ENCODE peak calls at places on chromosomes 16 and 17, in four cellular contexts. E is OCI-LY7, F is MM.1S, K is HCT116. W is an unnamed sample. For H3K9me2, the result is how much of the 10 kb centered on the place peaks cover.

GRCh38 chr16:69799601-69800000 is 37.5 kb downstream of the WWP2 start:
- DNase-seq in E (no peak), F (no peak), K (no peak), W (no peak)

GRCh38 chr17:60577147-60577925 is 22.7 kb upstream of the PPM1D start:
- DNase-seq in E (no peak), F (peak), K (no peak), W (peak)

GRCh38 chr16:53071748-53072301 is 17.0 kb downstream of the CHD9 start:
- DNase-seq in E (peak), F (no peak), K (no peak), W (no peak)

GRCh38 chr17:59506907-59507726 is 58.3 kb upstream of the DHX40 start:
- DNase-seq in E (no peak), F (no peak), K (no peak), W (no peak)

GRCh38 chr16:67641779-67642708 is 2.9 kb upstream of the CARMIL2 start:
- DNase-seq in E (no peak), F (no peak), K (no peak), W (peak)

GRCh38 chr17:32504166-32504990 is 17.6 kb downstream of the CDK5R1 start:
- DNase-seq in E (no peak), F (no peak), K (no peak), W (no peak)

GRCh38 chr17:2718150-2718938 is 6.8 kb upstream of the CLUH start:
- DNase-seq in E (no peak), F (no peak), K (no peak), W (no peak)

GRCh38 chr16:79380990-79381389 is 219.5 kb downstream of the MAF start:
- DNase-seq in E (no peak), F (no peak), K (no peak), W (no peak)

GRCh38 chr17:40753804-40754203 is 1.3 kb downstream of the KRT25 start:
- DNase-seq in E (no peak), F (no peak), K (no peak), W (no peak)

GRCh38 chr16:16120044-16120381 is 103.3 kb downstream of the ABCC6 start:
- DNase-seq in E (no peak), F (no peak), K (no peak), W (no peak)

GRCh38 chr17:65930140-65930715 is 261.7 kb downstream of the CEP112 start:
- DNase-seq in E (no peak), F (no peak), K (no peak), W (no peak)

GRCh38 chr16:2471016-2471652 is at the start of gene NTN3:
- DNase-seq in E (peak), F (no peak), K (no peak), W (peak)

GRCh38 chr17:1946021-1946932 is 78.9 kb downstream of the RTN4RL1 start:
- DNase-seq in E (no peak), F (no peak), K (no peak), W (no peak)

GRCh38 chr16:75244844-75245758 is 6.3 kb downstream of the BCAR1 start:
- DNase-seq in E (peak), F (no peak), K (no peak), W (peak)

GRCh38 chr17:39605492-39606433 is 2.0 kb downstream of the NEUROD2 start:
- DNase-seq in E (no peak), F (no peak), K (no peak), W (no peak)
- TF ChIP-seq EZH2phosphoT487 in E (no peak), F (no peak), K (no peak), W (no peak)

GRCh38 chr17:79897243-79898063 is 58.2 kb upstream of the CBX4 start:
- DNase-seq in E (no peak), F (no peak), K (no peak), W (peak)
- H3K9me2 ChIP-seq in E (under half), F (under half), K (under half), W (under half)

DNA sequence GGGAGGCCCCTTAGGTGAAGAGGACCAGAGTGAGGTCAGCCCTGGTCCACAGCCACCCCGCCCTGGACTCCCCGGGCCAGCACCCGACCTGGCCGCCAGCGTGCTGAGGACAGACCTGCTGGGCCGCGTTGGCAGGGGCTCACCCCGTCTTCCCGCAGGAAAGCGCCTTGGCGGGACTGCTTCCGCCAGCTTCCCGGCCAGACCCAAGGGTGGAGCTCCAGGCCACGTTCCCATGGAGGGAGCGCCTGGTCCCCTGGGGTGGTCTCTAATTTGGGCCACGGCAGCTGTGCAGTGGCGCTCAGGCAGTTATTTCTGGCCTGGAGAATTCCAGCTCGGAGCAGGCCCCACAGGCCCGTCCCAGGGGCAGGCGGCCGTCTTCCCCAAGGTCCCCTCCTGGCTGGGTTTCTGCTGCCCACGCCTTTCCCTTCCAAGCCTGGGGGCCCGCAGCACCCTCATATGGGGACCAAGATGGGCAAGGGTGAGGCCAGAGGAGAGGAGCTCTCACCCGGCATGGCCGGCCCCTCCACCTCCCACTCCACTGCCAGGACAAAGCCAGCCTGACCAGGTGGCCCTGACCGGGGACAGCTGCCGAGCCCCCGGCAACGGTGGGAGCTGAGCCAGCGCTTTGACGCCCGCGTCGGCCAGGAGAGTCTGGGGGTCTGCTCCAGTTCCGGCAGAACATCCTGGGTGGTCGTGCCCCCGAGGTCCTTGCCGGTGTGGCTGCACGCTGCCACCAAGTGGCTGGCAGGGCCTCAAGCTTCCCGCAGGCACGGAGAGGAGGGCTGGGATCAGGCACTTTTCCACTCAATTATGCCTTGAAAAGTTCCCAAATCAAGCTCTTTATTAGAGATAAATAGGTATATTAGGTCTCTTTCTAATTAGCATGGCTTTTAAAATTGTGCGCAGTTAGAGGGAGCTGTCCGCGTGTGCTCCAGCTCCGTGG is 28.1 kb downstream of the CACNA1H start:
- DNase-seq in E (no peak), F (no peak), K (no peak), W (no peak)
- TF ChIP-seq CTCF in E (peak), F (no peak), K (no peak), W (peak)

GRCh38 chr16:82236875-82237274 is 66.9 kb upstream of the MPHOSPH6 start:
- DNase-seq in E (no peak), F (no peak), K (no peak), W (no peak)
- TF ChIP-seq EZH2phosphoT487 in E (no peak), F (no peak), K (no peak), W (no peak)

GRCh38 chr17:72989074-72989610 is 103.3 kb downstream of the SLC39A11 start:
- DNase-seq in E (no peak), F (no peak), K (no peak), W (no peak)

GRCh38 chr17:72984925-72985322 is 107.6 kb downstream of the SLC39A11 start:
- DNase-seq in E (no peak), F (no peak), K (peak), W (peak)

GRCh38 chr17:72985882-72986720 is 106.4 kb downstream of the SLC39A11 start:
- DNase-seq in E (peak), F (peak), K (peak), W (peak)

GRCh38 chr17:72988451-72988850 is 104.0 kb downstream of the SLC39A11 start:
- DNase-seq in E (no peak), F (no peak), K (no peak), W (no peak)

GRCh38 chr17:72987166-72987565 is 105.3 kb downstream of the SLC39A11 start:
- DNase-seq in E (no peak), F (no peak), K (no peak), W (no peak)
- H3K9me2 ChIP-seq in E (under half), F (under half), K (under half), W (under half)

GRCh38 chr17:44840936-44841335 is 6.7 kb upstream of the HIGD1B start:
- DNase-seq in E (no peak), F (no peak), K (no peak), W (no peak)

GRCh38 chr17:44846206-44846605 is 1.5 kb upstream of the HIGD1B start:
- DNase-seq in E (no peak), F (no peak), K (no peak), W (no peak)

GRCh38 chr17:44842748-44843147 is 4.9 kb upstream of the HIGD1B start:
- DNase-seq in E (no peak), F (no peak), K (no peak), W (no peak)

GRCh38 chr17:44847581-44847980 is at the start of gene HIGD1B:
- DNase-seq in E (no peak), F (no peak), K (no peak), W (no peak)

GRCh38 chr17:44844390-44844830 is 3.3 kb upstream of the HIGD1B start:
- DNase-seq in E (no peak), F (no peak), K (no peak), W (no peak)
- TF ChIP-seq CTCF in E (no peak), F (no peak), K (no peak), W (no peak)

GRCh38 chr17:82035956-82036633 is 1.4 kb downstream of the DCXR start:
- DNase-seq in E (no peak), F (no peak), K (no peak), W (peak)

GRCh38 chr17:82035488-82035887 is 2.0 kb downstream of the DCXR start:
- DNase-seq in E (no peak), F (no peak), K (no peak), W (no peak)

GRCh38 chr17:82033359-82034085 is 2.0 kb downstream of the RAC3 start:
- DNase-seq in E (no peak), F (no peak), K (no peak), W (no peak)

GRCh38 chr17:82036634-82037112 is 824 bp downstream of the DCXR start:
- DNase-seq in E (no peak), F (no peak), K (no peak), W (no peak)

DNA sequence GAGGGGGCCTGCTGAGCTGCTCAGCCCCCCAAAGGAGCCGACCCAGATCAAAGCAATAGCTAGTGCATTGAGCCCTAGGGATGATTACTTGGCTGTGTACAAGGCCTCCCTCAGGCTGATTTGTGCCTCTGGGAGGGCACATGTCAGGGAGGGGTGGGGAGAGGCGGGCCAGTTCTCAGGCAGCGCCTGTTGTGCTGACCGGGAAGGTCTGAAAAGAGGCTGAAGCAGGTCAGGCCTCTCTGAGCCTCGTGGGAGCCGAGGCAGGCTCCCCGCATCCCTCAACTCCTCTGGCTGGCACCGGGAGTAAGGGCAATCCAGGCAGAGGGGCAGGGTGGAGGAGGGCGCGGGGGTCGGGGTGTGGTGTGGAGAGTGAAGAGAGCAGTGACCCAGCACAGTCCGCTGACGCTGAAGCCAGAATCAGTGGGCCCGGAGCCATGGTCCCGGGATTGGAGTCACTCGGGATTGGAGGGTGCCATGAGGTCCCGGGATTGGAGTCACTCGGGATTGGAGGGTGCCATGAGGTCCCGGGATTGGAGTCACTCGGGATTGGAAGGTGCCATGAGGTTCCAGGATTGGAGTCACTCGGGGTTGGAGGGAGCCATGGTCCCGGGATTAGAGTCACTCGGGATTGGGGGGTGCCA is 3.0 kb downstream of the DCXR start:
- DNase-seq in E (no peak), F (no peak), K (peak), W (no peak)
- TF ChIP-seq EZH2phosphoT487 in E (no peak), F (no peak), K (no peak), W (no peak)

GRCh38 chr17:78441271-78441986 is 63.0 kb downstream of the PGS1 start:
- DNase-seq in E (no peak), F (no peak), K (no peak), W (peak)
- H3K9me2 ChIP-seq in E (under half), F (under half), K (under half), W (under half)

GRCh38 chr17:70608957-70609356 is 439.6 kb downstream of the KCNJ2 start:
- DNase-seq in E (no peak), F (no peak), K (no peak), W (no peak)

GRCh38 chr17:70608193-70608592 is 438.9 kb downstream of the KCNJ2 start:
- DNase-seq in E (no peak), F (no peak), K (no peak), W (peak)

GRCh38 chr17:70609566-70609965 is 440.2 kb downstream of the KCNJ2 start:
- DNase-seq in E (no peak), F (no peak), K (no peak), W (no peak)

GRCh38 chr17:70603226-70603625 is 433.9 kb downstream of the KCNJ2 start:
- DNase-seq in E (no peak), F (no peak), K (no peak), W (no peak)

DNA sequence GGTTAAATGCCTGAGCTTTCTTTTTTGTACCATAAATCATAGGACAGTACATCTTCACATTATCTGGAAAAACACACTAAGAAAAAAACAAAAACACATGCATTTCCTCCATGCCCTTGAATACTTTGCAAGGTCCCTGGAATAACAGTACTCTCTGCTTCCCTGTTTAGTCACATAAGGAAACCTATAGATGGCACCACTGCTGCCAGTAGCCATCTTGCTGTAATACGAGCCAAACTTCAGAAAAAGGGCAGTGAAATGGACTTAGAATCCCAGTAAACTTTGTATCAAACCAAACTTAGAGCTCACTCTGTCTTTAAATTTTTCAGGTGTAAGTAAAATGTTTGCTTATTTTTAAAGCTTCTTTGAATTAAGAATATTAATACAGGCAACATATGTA is 435.5 kb downstream of the KCNJ2 start:
- DNase-seq in E (no peak), F (no peak), K (peak), W (peak)
- TF ChIP-seq CTCF in E (peak), F (no peak), K (no peak), W (peak)